ENCODE peak calls at places on chromosomes 11 and 22, in seven cellular contexts. R is pancreas; K is heart right ventricle; J is body of pancreas; U is lower lobe of right lung; F is CD8-positive, alpha-beta T cell; S is tibial nerve. H is an unnamed sample. For H3K36me3 and H3K4me1, the result is how much of the 10 kb centered on the place peaks cover.

GRCh38 chr11:86676533-86677154 is 4.2 kb upstream of the ME3 start:
- DNase-seq in U (no peak), J (no peak), K (no peak), F (no peak), S (no peak), R (no peak), H (peak)

GRCh38 chr22:19759994-19760651 is 455 bp upstream of the TBX1 start:
- DNase-seq in F (no peak), K (no peak), S (no peak), U (no peak), R (peak), J (no peak), H (no peak)

GRCh38 chr11:65169164-65169641 is 830 bp upstream of the SPDYC start:
- DNase-seq in S (no peak), K (no peak), U (no peak), J (no peak), F (no peak), R (no peak), H (no peak)

GRCh38 chr11:78365381-78365792 is 52.2 kb downstream of the GAB2 start:
- DNase-seq in K (no peak), R (no peak), F (no peak), S (no peak), U (peak), J (no peak), H (peak)

GRCh38 chr22:48204296-48204695 is 1441.8 kb downstream of the TBC1D22A start:
- DNase-seq in K (no peak), S (no peak), J (no peak), F (no peak), R (no peak), U (no peak), H (no peak)

GRCh38 chr22:46068908-46069481 is 81.3 kb upstream of the PPARA start:
- DNase-seq in R (peak), J (peak), S (no peak), K (peak), U (peak), F (no peak), H (no peak)

GRCh38 chr11:69273571-69273970 is 20.4 kb upstream of the MYEOV start:
- DNase-seq in F (no peak), S (no peak), R (no peak), K (no peak), J (no peak), U (no peak), H (no peak)

GRCh38 chr11:68686486-68686885 is 2.1 kb downstream of the GAL start:
- DNase-seq in S (no peak), F (no peak), J (no peak), R (no peak), U (no peak), K (no peak), H (no peak)

GRCh38 chr11:269146-269890 is 8.9 kb upstream of the NLRP6 start:
- DNase-seq in S (peak), J (no peak), F (no peak), K (no peak), R (no peak), U (no peak), H (no peak)

GRCh38 chr11:77634724-77635123 is 2.9 kb downstream of the CLNS1A start:
- DNase-seq in S (no peak), R (no peak), K (no peak), F (no peak), J (no peak), U (no peak), H (no peak)

GRCh38 chr22:50507421-50507990 is at the start of gene LMF2:
- DNase-seq in R (peak), J (peak), K (peak), S (peak), U (peak), F (peak), H (peak)

GRCh38 chr11:61636676-61637075 is 43.5 kb upstream of the DAGLA start:
- DNase-seq in K (no peak), J (no peak), F (no peak), R (no peak), U (no peak), S (no peak), H (no peak)

GRCh38 chr11:34379081-34379480 is 21.3 kb upstream of the ABTB2 start:
- DNase-seq in J (no peak), R (no peak), K (no peak), F (no peak), U (no peak), S (no peak), H (no peak)

GRCh38 chr22:20238567-20239062 is 29.5 kb downstream of the RTN4R start:
- DNase-seq in S (no peak), U (peak), F (peak), R (no peak), J (peak), K (peak), H (peak)

GRCh38 chr11:93740031-93740801 is 1.1 kb downstream of the TAF1D start:
- DNase-seq in K (no peak), U (peak), F (no peak), S (no peak), J (peak), R (no peak), H (peak)

GRCh38 chr22:44373234-44373633 is 60.5 kb upstream of the SHISAL1 start:
- DNase-seq in R (peak), U (peak), J (no peak), S (no peak), K (no peak), F (no peak), H (no peak)

GRCh38 chr11:114821626-114822025 is 143.3 kb downstream of the NXPE2 start:
- DNase-seq in R (no peak), U (no peak), J (no peak), S (no peak), F (no peak), K (no peak), H (no peak)

GRCh38 chr11:70415642-70416395 is 17.5 kb downstream of the CTTN start:
- DNase-seq in S (no peak), J (no peak), U (no peak), K (no peak), R (no peak), F (no peak), H (no peak)

GRCh38 chr11:70416881-70417280 is 18.6 kb downstream of the CTTN start:
- DNase-seq in K (no peak), J (no peak), R (no peak), F (no peak), U (no peak), S (no peak), H (no peak)

GRCh38 chr11:70419307-70420007 is 21.1 kb downstream of the CTTN start:
- DNase-seq in K (no peak), S (no peak), R (no peak), U (no peak), F (no peak), J (no peak), H (no peak)

GRCh38 chr11:70420008-70420464 is 21.7 kb downstream of the CTTN start:
- DNase-seq in F (no peak), R (no peak), S (no peak), J (no peak), K (no peak), U (no peak), H (no peak)

GRCh38 chr11:70418130-70418529 is 19.8 kb downstream of the CTTN start:
- DNase-seq in S (no peak), R (no peak), U (no peak), J (no peak), F (no peak), K (no peak), H (no peak)
- H3K36me3 ChIP-seq in S (half or more), R (half or more), U (half or more), J (under half), F (under half), K (half or more), H (under half)

GRCh38 chr11:66850588-66851250 is 6.1 kb upstream of the LRFN4 start:
- DNase-seq in S (no peak), F (no peak), R (peak), K (no peak), U (peak), J (no peak), H (peak)

GRCh38 chr11:66852466-66853241 is 4.2 kb upstream of the LRFN4 start:
- DNase-seq in U (peak), R (peak), S (no peak), K (no peak), F (no peak), J (no peak), H (no peak)

GRCh38 chr11:66851251-66851620 is 5.6 kb upstream of the LRFN4 start:
- DNase-seq in F (no peak), S (no peak), K (no peak), R (no peak), U (peak), J (no peak), H (peak)

GRCh38 chr11:66853242-66854229 is 3.3 kb upstream of the LRFN4 start:
- DNase-seq in K (no peak), S (no peak), F (no peak), R (peak), U (peak), J (no peak), H (no peak)

GRCh38 chr11:66851698-66852465 is 5.0 kb upstream of the LRFN4 start:
- DNase-seq in S (no peak), R (no peak), J (no peak), K (no peak), F (no peak), U (peak), H (no peak)
- TF ChIP-seq CTCF in S (no peak), R (no peak), J (no peak), K (no peak), F (no peak), U (no peak), H (no peak)

GRCh38 chr11:46350695-46351094 is 3.4 kb downstream of the DGKZ start:
- DNase-seq in R (no peak), S (no peak), F (no peak), U (no peak), K (no peak), J (no peak), H (no peak)

GRCh38 chr11:46346886-46347636 is at the start of gene DGKZ:
- DNase-seq in F (peak), R (peak), U (peak), K (peak), J (peak), S (peak), H (peak)

GRCh38 chr11:46347637-46348311 is 511 bp downstream of the DGKZ start:
- DNase-seq in F (no peak), R (peak), K (no peak), U (no peak), S (no peak), J (peak), H (no peak)

GRCh38 chr11:46348986-46349401 is 1.7 kb downstream of the DGKZ start:
- DNase-seq in U (no peak), R (no peak), J (no peak), S (no peak), F (peak), K (no peak), H (no peak)

DNA sequence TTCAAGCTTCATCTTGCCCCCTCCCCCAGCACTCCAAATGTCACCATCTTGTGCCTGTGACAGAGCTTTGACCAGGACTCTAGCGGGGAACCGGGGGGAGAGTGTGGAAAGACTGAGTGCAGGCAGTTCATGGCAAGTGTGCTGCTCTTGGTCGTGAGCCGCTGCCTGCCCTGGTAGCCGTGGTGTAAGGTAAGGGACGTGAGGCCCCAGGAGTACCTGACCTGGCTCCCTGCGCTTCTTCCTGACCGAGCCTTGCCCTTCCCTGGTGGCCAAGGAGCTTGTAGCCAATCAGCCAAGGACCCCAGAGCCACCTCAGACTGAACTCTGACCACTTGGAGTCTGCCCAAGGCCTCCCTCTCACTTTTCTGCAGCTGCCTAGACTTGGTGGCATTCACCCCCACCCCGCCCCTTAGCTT is 1.3 kb downstream of the DGKZ start:
- DNase-seq in U (no peak), R (no peak), S (no peak), F (no peak), K (no peak), J (peak), H (no peak)
- H3K4me1 ChIP-seq in U (half or more), R (under half), S (under half), F (half or more), K (half or more), J (half or more), H (under half)

GRCh38 chr11:10528121-10528520 is 12.9 kb downstream of the RNF141 start:
- DNase-seq in U (no peak), S (no peak), F (no peak), R (no peak), J (no peak), K (no peak), H (no peak)

GRCh38 chr11:10526974-10527918 is 13.7 kb downstream of the RNF141 start:
- DNase-seq in U (no peak), F (no peak), J (no peak), S (no peak), K (no peak), R (no peak), H (no peak)

GRCh38 chr11:10524471-10524870 is 16.5 kb downstream of the RNF141 start:
- DNase-seq in K (no peak), F (no peak), S (no peak), R (no peak), J (no peak), U (no peak), H (no peak)

GRCh38 chr11:10533323-10533722 is 7.7 kb downstream of the RNF141 start:
- DNase-seq in F (no peak), U (no peak), S (no peak), J (no peak), K (no peak), R (no peak), H (no peak)

GRCh38 chr11:10529279-10529678 is 11.7 kb downstream of the RNF141 start:
- DNase-seq in U (no peak), F (no peak), K (no peak), R (no peak), S (no peak), J (no peak), H (no peak)
- H3K36me3 ChIP-seq in U (half or more), F (under half), K (half or more), R (under half), S (half or more), J (under half), H (under half)

DNA sequence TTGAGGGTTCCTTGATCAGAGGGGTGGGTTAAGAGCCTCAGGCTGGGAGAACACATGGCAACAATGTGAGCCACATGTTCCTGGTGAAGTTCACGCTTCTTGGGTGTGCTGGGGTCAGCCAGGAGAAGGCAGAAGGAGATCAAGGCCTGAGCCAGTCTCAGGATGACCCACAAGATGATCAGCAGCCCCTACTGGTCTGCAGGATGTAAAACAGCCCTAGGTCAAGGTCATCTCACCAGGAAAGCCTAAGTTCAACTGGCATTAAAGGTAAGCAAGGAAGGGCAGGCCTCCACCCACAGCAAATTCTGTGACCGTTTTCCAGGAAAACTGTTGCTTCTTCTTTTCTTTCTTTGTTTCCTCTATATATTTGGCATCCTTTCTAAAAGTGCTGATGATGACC is 156.7 kb upstream of the KIRREL3 start:
- DNase-seq in K (no peak), U (no peak), R (no peak), F (no peak), J (no peak), S (no peak), H (no peak)
- TF ChIP-seq CTCF in K (no peak), U (no peak), R (no peak), F (no peak), J (no peak), S (no peak), H (no peak)

DNA sequence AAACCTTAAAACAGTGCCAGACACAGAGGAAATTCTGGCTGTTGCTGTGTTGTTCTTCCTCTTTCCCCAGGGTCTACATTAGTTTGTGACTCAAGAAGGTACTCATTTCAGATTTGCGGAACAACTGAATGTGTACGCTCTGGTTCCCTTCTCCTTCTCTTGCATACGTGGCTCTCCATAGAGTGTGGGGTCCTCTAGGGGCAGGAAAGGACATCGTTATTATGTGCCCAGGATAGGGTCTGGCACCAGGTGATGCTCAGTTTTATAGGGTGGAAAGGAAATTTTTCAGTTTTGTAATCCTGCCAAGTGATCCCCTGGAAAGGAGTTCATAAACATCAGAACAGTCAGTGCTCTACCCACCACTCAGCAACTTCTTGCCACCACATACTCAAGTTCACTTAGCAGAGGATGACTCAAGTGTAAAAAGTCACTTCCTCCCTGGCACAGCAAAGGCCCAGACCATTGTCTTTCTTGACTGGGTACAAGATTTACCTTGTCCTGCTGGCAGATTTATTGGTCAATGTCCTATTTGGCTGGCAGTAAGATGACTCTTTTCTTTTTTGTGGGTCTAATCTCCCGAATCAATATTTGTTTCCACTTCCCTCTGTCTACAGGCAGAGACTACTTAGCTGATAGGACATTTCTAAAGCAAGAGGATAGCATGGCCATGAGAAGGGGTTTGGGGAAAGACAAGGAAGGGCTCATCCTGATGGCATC is 246.0 kb upstream of the TENM4 start:
- DNase-seq in K (no peak), F (no peak), U (no peak), R (no peak), J (no peak), S (no peak), H (no peak)
- H3K4me1 ChIP-seq in K (under half), F (under half), U (under half), R (under half), J (under half), S (under half), H (under half)

DNA sequence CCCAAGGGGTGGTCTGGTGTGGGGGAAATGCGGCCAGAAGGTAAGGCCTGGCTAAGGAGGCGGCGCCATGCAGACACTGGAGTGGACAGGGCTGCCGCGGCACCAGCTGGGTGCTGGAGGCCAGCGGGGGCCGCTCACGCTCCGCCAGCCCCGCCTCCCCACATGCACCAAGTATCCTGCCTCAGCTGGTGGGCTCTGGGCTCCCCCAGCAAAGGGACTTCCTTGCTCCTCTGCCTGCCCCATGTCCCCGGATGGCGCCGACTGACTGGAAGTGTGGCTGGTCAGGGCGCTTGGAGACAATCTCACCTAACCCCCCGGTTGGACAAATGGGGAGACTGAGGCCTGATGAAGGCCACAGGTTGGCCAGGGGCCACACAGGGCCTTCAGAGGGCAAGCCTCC is 7.6 kb upstream of the CHADL start:
- DNase-seq in R (peak), K (no peak), J (no peak), F (no peak), S (no peak), U (no peak), H (no peak)
- H3K36me3 ChIP-seq in R (half or more), K (half or more), J (under half), F (half or more), S (half or more), U (half or more), H (under half)

GRCh38 chr11:40405614-40406013 is 1053.8 kb downstream of the LRRC4C start:
- DNase-seq in F (no peak), U (no peak), S (no peak), K (no peak), R (no peak), J (no peak), H (no peak)

GRCh38 chr11:40397141-40397540 is 1062.3 kb downstream of the LRRC4C start:
- DNase-seq in R (no peak), F (no peak), S (no peak), K (no peak), U (no peak), J (no peak), H (no peak)

GRCh38 chr11:40403321-40403720 is 1056.1 kb downstream of the LRRC4C start:
- DNase-seq in S (no peak), K (no peak), J (no peak), R (no peak), U (no peak), F (no peak), H (no peak)

DNA sequence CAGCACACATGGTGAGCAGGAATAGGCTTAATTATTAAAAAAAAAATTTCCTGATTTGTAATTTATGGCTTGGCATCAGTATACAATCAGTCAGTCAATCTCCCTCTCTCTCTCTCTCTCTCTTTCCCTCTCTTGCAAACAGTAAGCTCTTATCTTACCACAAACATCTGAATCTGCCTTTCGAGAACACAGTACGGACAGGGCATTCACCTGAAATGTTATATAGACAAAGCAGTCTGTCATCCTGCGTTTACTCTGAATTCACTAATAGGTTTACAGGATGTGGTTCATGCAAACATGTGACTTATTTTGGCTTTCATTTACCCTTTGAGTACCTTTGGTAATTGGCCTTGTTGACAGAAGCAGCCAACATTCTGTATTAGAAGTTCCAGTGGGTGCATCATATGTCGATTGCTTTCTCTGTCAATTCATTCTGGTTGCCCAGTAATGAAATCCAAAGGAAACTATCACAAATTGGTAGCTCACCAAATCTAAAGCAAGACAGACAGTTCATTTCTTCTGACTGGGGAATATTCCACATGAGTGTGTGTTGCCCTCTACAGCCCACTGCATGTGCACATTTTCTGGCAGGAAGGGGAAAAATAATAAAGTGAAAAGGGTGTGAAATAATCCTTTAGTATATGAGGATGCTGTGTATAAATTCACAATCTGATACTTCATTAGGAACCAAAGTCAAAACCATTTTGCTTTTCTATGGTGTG is 1058.2 kb downstream of the LRRC4C start:
- DNase-seq in S (no peak), R (no peak), K (no peak), U (no peak), J (no peak), F (no peak), H (no peak)
- TF ChIP-seq CTCF in S (no peak), R (no peak), K (no peak), U (no peak), J (no peak), F (no peak), H (no peak)